ENCODE peak calls at places on chromosomes 11 and 22, in seven cellular contexts. One of them, this sample, is unnamed.

GRCh38 chr11:12540913-12541587 is 133.2 kb upstream of the TEAD1 start:
- DNase-seq in type B pancreatic cell: peak; percentile 43
- DNase-seq in progenitor cell of endocrine pancreas: no peak
- DNase-seq in fibroblast of lung: peak; percentile 75
- DNase-seq in WERI-Rb-1: no peak
- DNase-seq in fibroblast of mammary gland: peak; percentile 94
- DNase-seq in Calu3: no peak
- DNase-seq in this sample: no peak

GRCh38 chr11:115911656-115912055 is 407.4 kb upstream of the CADM1 start:
- DNase-seq in fibroblast of lung: no peak
- DNase-seq in WERI-Rb-1: no peak
- DNase-seq in type B pancreatic cell: no peak
- DNase-seq in Calu3: no peak
- DNase-seq in fibroblast of mammary gland: no peak
- DNase-seq in progenitor cell of endocrine pancreas: no peak
- DNase-seq in this sample: no peak

GRCh38 chr11:72969894-72970335 is 155.7 kb downstream of the ATG16L2 start:
- DNase-seq in progenitor cell of endocrine pancreas: no peak
- DNase-seq in type B pancreatic cell: no peak
- DNase-seq in Calu3: no peak
- DNase-seq in fibroblast of mammary gland: peak; percentile 88
- DNase-seq in fibroblast of lung: peak; percentile 82
- DNase-seq in WERI-Rb-1: no peak
- DNase-seq in this sample: no peak

GRCh38 chr11:76313913-76314740 is 66.8 kb downstream of the THAP12 start:
- DNase-seq in progenitor cell of endocrine pancreas: no peak
- DNase-seq in fibroblast of mammary gland: no peak
- DNase-seq in type B pancreatic cell: no peak
- DNase-seq in Calu3: no peak
- DNase-seq in fibroblast of lung: peak; percentile 14
- DNase-seq in WERI-Rb-1: no peak
- DNase-seq in this sample: no peak

GRCh38 chr11:12074529-12075195 is 35.7 kb upstream of the MICAL2 start:
- DNase-seq in progenitor cell of endocrine pancreas: no peak
- DNase-seq in fibroblast of lung: no peak
- DNase-seq in WERI-Rb-1: no peak
- DNase-seq in Calu3: no peak
- DNase-seq in type B pancreatic cell: no peak
- DNase-seq in fibroblast of mammary gland: peak; percentile 65
- DNase-seq in this sample: no peak

GRCh38 chr11:96263361-96263763 is 79.6 kb downstream of the MAML2 start:
- DNase-seq in WERI-Rb-1: no peak
- DNase-seq in type B pancreatic cell: no peak
- DNase-seq in fibroblast of lung: peak; percentile 90
- DNase-seq in Calu3: no peak
- DNase-seq in fibroblast of mammary gland: peak; percentile 90
- DNase-seq in progenitor cell of endocrine pancreas: no peak
- DNase-seq in this sample: no peak

GRCh38 chr22:50628543-50629134 is 687 bp upstream of the ARSA start:
- DNase-seq in Calu3: no peak
- DNase-seq in fibroblast of mammary gland: no peak
- DNase-seq in type B pancreatic cell: no peak
- DNase-seq in fibroblast of lung: no peak
- DNase-seq in progenitor cell of endocrine pancreas: no peak
- DNase-seq in WERI-Rb-1: no peak
- DNase-seq in this sample: no peak

GRCh38 chr22:49364398-49364797 is 463.3 kb downstream of the BRD1 start:
- DNase-seq in fibroblast of lung: no peak
- DNase-seq in fibroblast of mammary gland: no peak
- DNase-seq in progenitor cell of endocrine pancreas: no peak
- DNase-seq in type B pancreatic cell: no peak
- DNase-seq in WERI-Rb-1: no peak
- DNase-seq in Calu3: no peak
- DNase-seq in this sample: no peak

GRCh38 chr11:10302294-10302743 is 2.6 kb upstream of the ADM start:
- DNase-seq in WERI-Rb-1: no peak
- DNase-seq in Calu3: no peak
- DNase-seq in fibroblast of mammary gland: no peak
- DNase-seq in type B pancreatic cell: no peak
- DNase-seq in progenitor cell of endocrine pancreas: no peak
- DNase-seq in fibroblast of lung: no peak
- DNase-seq in this sample: no peak

GRCh38 chr11:98701541-98701940 is 319.2 kb upstream of the CNTN5 start:
- DNase-seq in type B pancreatic cell: no peak
- DNase-seq in fibroblast of lung: no peak
- DNase-seq in WERI-Rb-1: no peak
- DNase-seq in progenitor cell of endocrine pancreas: no peak
- DNase-seq in Calu3: no peak
- DNase-seq in fibroblast of mammary gland: no peak
- DNase-seq in this sample: no peak

GRCh38 chr11:454043-454442 is 4.0 kb downstream of the PTDSS2 start:
- DNase-seq in WERI-Rb-1: no peak
- DNase-seq in fibroblast of mammary gland: no peak
- DNase-seq in type B pancreatic cell: no peak
- DNase-seq in fibroblast of lung: no peak
- DNase-seq in progenitor cell of endocrine pancreas: no peak
- DNase-seq in Calu3: no peak
- DNase-seq in this sample: no peak

GRCh38 chr11:457071-457760 is 7.1 kb downstream of the PTDSS2 start:
- DNase-seq in progenitor cell of endocrine pancreas: no peak
- DNase-seq in type B pancreatic cell: no peak
- DNase-seq in Calu3: no peak
- DNase-seq in WERI-Rb-1: no peak
- DNase-seq in fibroblast of lung: no peak
- DNase-seq in fibroblast of mammary gland: no peak
- DNase-seq in this sample: no peak

GRCh38 chr11:454801-455565 is 4.9 kb downstream of the PTDSS2 start:
- DNase-seq in WERI-Rb-1: no peak
- DNase-seq in fibroblast of mammary gland: no peak
- DNase-seq in Calu3: no peak
- DNase-seq in progenitor cell of endocrine pancreas: no peak
- DNase-seq in fibroblast of lung: no peak
- DNase-seq in type B pancreatic cell: no peak
- DNase-seq in this sample: no peak

GRCh38 chr11:455566-456147 is 5.6 kb downstream of the PTDSS2 start:
- DNase-seq in WERI-Rb-1: no peak
- DNase-seq in type B pancreatic cell: no peak
- DNase-seq in fibroblast of mammary gland: no peak
- DNase-seq in Calu3: no peak
- DNase-seq in fibroblast of lung: no peak
- DNase-seq in progenitor cell of endocrine pancreas: no peak
- DNase-seq in this sample: no peak

GRCh38 chr11:456533-456932 is 6.5 kb downstream of the PTDSS2 start:
- DNase-seq in type B pancreatic cell: no peak
- DNase-seq in WERI-Rb-1: no peak
- DNase-seq in fibroblast of lung: no peak
- DNase-seq in Calu3: no peak
- DNase-seq in fibroblast of mammary gland: no peak
- DNase-seq in progenitor cell of endocrine pancreas: no peak
- DNase-seq in this sample: no peak
- TF ChIP-seq CTCF in type B pancreatic cell: no peak
- TF ChIP-seq CTCF in WERI-Rb-1: no peak
- TF ChIP-seq CTCF in fibroblast of lung: no peak
- TF ChIP-seq CTCF in Calu3: no peak
- TF ChIP-seq CTCF in fibroblast of mammary gland: no peak
- TF ChIP-seq CTCF in progenitor cell of endocrine pancreas: no peak
- TF ChIP-seq CTCF in this sample: no peak

DNA sequence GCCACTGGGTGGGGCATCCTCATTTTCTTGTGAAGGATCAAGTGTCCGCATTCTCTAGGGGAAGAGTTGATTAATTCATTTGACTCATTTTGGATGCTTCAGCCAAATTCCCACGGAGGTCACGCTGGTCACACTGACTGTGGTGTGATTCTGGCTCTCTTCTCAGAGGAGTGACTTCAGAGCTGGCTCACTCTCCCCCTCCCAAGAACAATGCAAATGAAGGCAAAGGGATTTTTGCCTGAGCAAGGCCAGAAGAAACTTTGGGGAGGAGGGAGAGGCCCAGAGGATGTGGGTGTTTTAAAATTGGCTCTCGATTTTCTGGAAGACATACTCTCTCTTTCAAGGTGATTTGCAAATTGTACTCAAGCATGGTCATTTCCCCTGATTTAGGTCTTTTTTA is 51.1 kb upstream of the LMO2 start:
- DNase-seq in WERI-Rb-1: no peak
- DNase-seq in fibroblast of mammary gland: peak; percentile 93
- DNase-seq in fibroblast of lung: peak; percentile 73
- DNase-seq in progenitor cell of endocrine pancreas: no peak
- DNase-seq in Calu3: no peak
- DNase-seq in type B pancreatic cell: no peak
- DNase-seq in this sample: no peak
- TF ChIP-seq CTCF in WERI-Rb-1: no peak
- TF ChIP-seq CTCF in fibroblast of mammary gland: peak; percentile 17
- TF ChIP-seq CTCF in fibroblast of lung: no peak
- TF ChIP-seq CTCF in progenitor cell of endocrine pancreas: no peak
- TF ChIP-seq CTCF in Calu3: no peak
- TF ChIP-seq CTCF in type B pancreatic cell: no peak
- TF ChIP-seq CTCF in this sample: no peak

DNA sequence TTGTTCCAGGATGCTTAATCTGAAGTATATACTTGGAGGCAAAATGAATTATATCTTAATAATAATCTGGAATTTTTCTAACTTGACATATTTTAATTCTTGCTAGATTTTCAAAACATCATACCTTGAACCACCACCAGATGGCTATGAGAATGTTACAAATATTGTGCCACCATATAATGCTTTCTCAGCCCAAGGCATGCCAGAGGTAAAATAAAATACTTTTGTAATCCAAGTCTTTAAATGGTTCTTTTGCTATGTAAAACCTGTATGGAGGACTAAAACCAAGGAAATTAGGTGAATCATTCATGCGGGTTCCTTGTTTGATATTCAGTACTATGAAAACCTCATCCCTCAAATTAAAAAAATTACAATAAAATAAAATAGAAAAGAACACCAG is 14.4 kb downstream of the NAALAD2 start:
- DNase-seq in Calu3: no peak
- DNase-seq in fibroblast of mammary gland: no peak
- DNase-seq in fibroblast of lung: no peak
- DNase-seq in WERI-Rb-1: no peak
- DNase-seq in progenitor cell of endocrine pancreas: no peak
- DNase-seq in type B pancreatic cell: no peak
- DNase-seq in this sample: no peak
- TF ChIP-seq CTCF in Calu3: no peak
- TF ChIP-seq CTCF in fibroblast of mammary gland: no peak
- TF ChIP-seq CTCF in fibroblast of lung: no peak
- TF ChIP-seq CTCF in WERI-Rb-1: no peak
- TF ChIP-seq CTCF in progenitor cell of endocrine pancreas: peak; percentile 20
- TF ChIP-seq CTCF in type B pancreatic cell: peak; percentile 54
- TF ChIP-seq CTCF in this sample: peak; percentile 34

GRCh38 chr11:93368022-93368421 is 37.5 kb downstream of the DEUP1 start:
- DNase-seq in fibroblast of mammary gland: no peak
- DNase-seq in progenitor cell of endocrine pancreas: no peak
- DNase-seq in type B pancreatic cell: no peak
- DNase-seq in fibroblast of lung: no peak
- DNase-seq in WERI-Rb-1: no peak
- DNase-seq in Calu3: no peak
- DNase-seq in this sample: no peak
- TF ChIP-seq CTCF in fibroblast of mammary gland: no peak
- TF ChIP-seq CTCF in progenitor cell of endocrine pancreas: no peak
- TF ChIP-seq CTCF in type B pancreatic cell: no peak
- TF ChIP-seq CTCF in fibroblast of lung: no peak
- TF ChIP-seq CTCF in WERI-Rb-1: no peak
- TF ChIP-seq CTCF in Calu3: no peak
- TF ChIP-seq CTCF in this sample: no peak

GRCh38 chr11:15159085-15159484 is 44.4 kb downstream of the INSC start:
- DNase-seq in type B pancreatic cell: no peak
- DNase-seq in fibroblast of mammary gland: peak; percentile 77
- DNase-seq in fibroblast of lung: peak; percentile 54
- DNase-seq in progenitor cell of endocrine pancreas: no peak
- DNase-seq in WERI-Rb-1: no peak
- DNase-seq in Calu3: peak; percentile 12
- DNase-seq in this sample: no peak
- TF ChIP-seq CTCF in type B pancreatic cell: peak; percentile 69
- TF ChIP-seq CTCF in fibroblast of mammary gland: peak; percentile 87
- TF ChIP-seq CTCF in fibroblast of lung: peak; percentile 57
- TF ChIP-seq CTCF in progenitor cell of endocrine pancreas: peak; percentile 57
- TF ChIP-seq CTCF in WERI-Rb-1: peak; percentile 44
- TF ChIP-seq CTCF in Calu3: peak; percentile 46
- TF ChIP-seq CTCF in this sample: peak; percentile 58

DNA sequence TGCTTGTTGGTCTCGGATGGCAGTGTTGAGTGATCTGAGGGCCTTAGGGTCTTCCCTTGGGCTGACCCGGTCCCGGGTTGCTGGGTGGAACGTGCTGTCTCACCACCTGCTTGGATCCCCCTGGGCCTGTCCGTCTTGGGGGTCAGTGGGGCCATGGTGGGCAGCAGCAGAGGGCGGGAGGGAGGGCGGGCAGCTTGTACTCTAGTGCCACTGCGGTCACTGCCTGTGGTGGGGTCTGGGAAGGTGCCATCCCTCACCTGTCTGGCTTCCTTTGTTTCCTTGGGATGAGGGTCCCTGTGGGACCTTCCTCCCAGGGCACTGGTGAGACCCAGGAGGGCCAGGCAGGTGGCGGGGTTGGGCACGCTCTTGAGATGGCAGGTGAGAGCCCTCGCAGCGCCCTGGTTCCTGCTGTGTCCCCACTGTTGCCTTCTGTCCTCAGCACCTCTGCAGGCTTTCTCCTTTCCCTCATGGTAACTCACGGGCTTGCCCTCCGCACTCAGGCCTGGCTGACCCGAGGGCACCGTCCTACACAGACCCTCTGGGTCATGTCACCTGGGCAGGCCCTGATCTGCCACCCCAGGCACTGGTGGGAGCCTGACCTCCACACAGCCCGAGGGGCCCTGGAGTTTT is 34.2 kb downstream of the TBC1D22A start:
- DNase-seq in progenitor cell of endocrine pancreas: no peak
- DNase-seq in fibroblast of lung: no peak
- DNase-seq in type B pancreatic cell: peak; percentile 67
- DNase-seq in WERI-Rb-1: no peak
- DNase-seq in Calu3: no peak
- DNase-seq in fibroblast of mammary gland: no peak
- DNase-seq in this sample: no peak
- TF ChIP-seq CTCF in progenitor cell of endocrine pancreas: no peak
- TF ChIP-seq CTCF in fibroblast of lung: no peak
- TF ChIP-seq CTCF in type B pancreatic cell: no peak
- TF ChIP-seq CTCF in WERI-Rb-1: no peak
- TF ChIP-seq CTCF in Calu3: no peak
- TF ChIP-seq CTCF in fibroblast of mammary gland: no peak
- TF ChIP-seq CTCF in this sample: no peak

DNA sequence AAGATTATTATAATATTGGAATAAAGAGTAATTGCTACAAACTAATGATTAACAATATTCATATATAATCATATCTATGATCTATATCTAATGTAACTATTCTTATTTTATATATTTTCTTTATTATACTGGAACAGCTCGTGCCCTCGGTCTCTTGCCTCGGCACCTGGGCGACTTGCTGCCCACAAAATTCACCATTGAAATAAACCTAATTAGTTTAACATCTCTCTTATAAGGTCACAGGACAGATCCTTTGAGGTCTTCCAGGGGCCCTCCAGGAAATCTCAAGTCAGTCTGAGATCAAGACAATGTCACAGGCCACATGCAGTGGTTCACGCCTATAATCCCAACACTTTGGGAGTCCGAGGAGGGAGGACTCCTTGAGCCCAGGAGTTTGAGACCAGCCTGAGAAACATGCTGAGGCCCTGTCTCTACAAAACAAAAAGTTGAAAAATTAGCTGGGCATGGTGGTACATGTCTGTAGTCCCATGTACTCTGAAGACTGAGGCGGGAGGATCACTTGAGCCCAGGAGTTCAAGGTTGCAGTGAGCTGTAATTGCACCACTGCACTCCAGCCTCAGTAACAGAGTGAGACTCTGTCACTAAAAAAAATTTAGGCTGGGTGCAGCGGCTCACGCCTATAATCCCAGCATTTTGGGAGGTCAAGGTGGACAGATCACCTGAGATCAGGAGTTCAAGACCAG is 6.6 kb upstream of the TXNRD2 start:
- DNase-seq in type B pancreatic cell: no peak
- DNase-seq in WERI-Rb-1: no peak
- DNase-seq in progenitor cell of endocrine pancreas: no peak
- DNase-seq in fibroblast of lung: no peak
- DNase-seq in fibroblast of mammary gland: no peak
- DNase-seq in Calu3: no peak
- DNase-seq in this sample: no peak
- TF ChIP-seq CTCF in type B pancreatic cell: peak; percentile 7
- TF ChIP-seq CTCF in WERI-Rb-1: no peak
- TF ChIP-seq CTCF in progenitor cell of endocrine pancreas: no peak
- TF ChIP-seq CTCF in fibroblast of lung: no peak
- TF ChIP-seq CTCF in fibroblast of mammary gland: no peak
- TF ChIP-seq CTCF in Calu3: no peak
- TF ChIP-seq CTCF in this sample: peak; percentile 11